ENCODE peak calls at places on chromosomes 1 and 21, in five cellular contexts. One of them, this sample, is unnamed.
A peak's percentile ranks its signal among the peaks of the same experiment; 100 is the strongest.

GRCh38 chr1:45802343-45803298 is 791 bp upstream of the MAST2 start:
- DNase-seq in ovary: peak; percentile 69
- DNase-seq in fibroblast of lung: peak; percentile 99
- DNase-seq in left lung: peak; percentile 90
- DNase-seq in Calu3: peak; percentile 69
- DNase-seq in this sample: peak; percentile 3

GRCh38 chr21:14376854-14377253 is 6.1 kb downstream of the HSPA13 start:
- DNase-seq in Calu3: no peak
- DNase-seq in fibroblast of lung: no peak
- DNase-seq in ovary: no peak
- DNase-seq in left lung: no peak
- DNase-seq in this sample: no peak

GRCh38 chr1:50424940-50425375 is 1.7 kb upstream of the DMRTA2 start:
- DNase-seq in Calu3: no peak
- DNase-seq in fibroblast of lung: no peak
- DNase-seq in ovary: no peak
- DNase-seq in left lung: no peak
- DNase-seq in this sample: no peak

GRCh38 chr21:25688284-25689035 is 46.2 kb downstream of the ATP5PF start:
- DNase-seq in ovary: no peak
- DNase-seq in left lung: no peak
- DNase-seq in Calu3: no peak
- DNase-seq in fibroblast of lung: no peak
- DNase-seq in this sample: no peak

GRCh38 chr1:150615346-150616201 is 13.8 kb downstream of the ENSA start:
- DNase-seq in Calu3: peak; percentile 20
- DNase-seq in ovary: no peak
- DNase-seq in left lung: no peak
- DNase-seq in fibroblast of lung: no peak
- DNase-seq in this sample: no peak

GRCh38 chr21:36422279-36423098 is 37.3 kb downstream of the CHAF1B start:
- DNase-seq in fibroblast of lung: peak; percentile 63
- DNase-seq in left lung: peak; percentile 50
- DNase-seq in ovary: no peak
- DNase-seq in Calu3: peak; percentile 62
- DNase-seq in this sample: peak; percentile 32

GRCh38 chr1:173122958-173123852 is 72.5 kb upstream of the TNFSF18 start:
- DNase-seq in ovary: peak; percentile 65
- DNase-seq in left lung: peak; percentile 86
- DNase-seq in fibroblast of lung: peak; percentile 98
- DNase-seq in Calu3: peak; percentile 55
- DNase-seq in this sample: peak; percentile 6

GRCh38 chr1:17120962-17121837 is 1.9 kb upstream of the PADI2 start:
- DNase-seq in ovary: no peak
- DNase-seq in Calu3: no peak
- DNase-seq in fibroblast of lung: peak; percentile 33
- DNase-seq in left lung: no peak
- DNase-seq in this sample: no peak

GRCh38 chr1:222557574-222557973 is 9.7 kb upstream of the HHIPL2 start:
- DNase-seq in left lung: no peak
- DNase-seq in Calu3: no peak
- DNase-seq in fibroblast of lung: no peak
- DNase-seq in ovary: no peak
- DNase-seq in this sample: no peak

GRCh38 chr1:161117681-161118581 is at the start of the genes NIT1 and PFDN2:
- DNase-seq in Calu3: peak; percentile 91
- DNase-seq in left lung: peak; percentile 90
- DNase-seq in ovary: peak; percentile 85
- DNase-seq in fibroblast of lung: peak; percentile 84
- DNase-seq in this sample: peak; percentile 84

GRCh38 chr1:109383850-109384249 is 13.9 kb downstream of the SORT1 start:
- DNase-seq in left lung: no peak
- DNase-seq in fibroblast of lung: no peak
- DNase-seq in ovary: no peak
- DNase-seq in Calu3: no peak
- DNase-seq in this sample: no peak

GRCh38 chr1:242524571-242525359 is at the start of gene PLD5:
- DNase-seq in left lung: peak; percentile 35
- DNase-seq in Calu3: peak; percentile 36
- DNase-seq in ovary: peak; percentile 26
- DNase-seq in fibroblast of lung: peak; percentile 1
- DNase-seq in this sample: no peak

GRCh38 chr1:231814536-231814935 is 187.9 kb downstream of the DISC1 start:
- DNase-seq in left lung: no peak
- DNase-seq in ovary: no peak
- DNase-seq in fibroblast of lung: no peak
- DNase-seq in Calu3: no peak
- DNase-seq in this sample: no peak

This sample was measured in immature natural killer cell.